ENCODE peak calls at places on chromosome 5, in seven cellular contexts. T is neural crest cell, E is PC-3, Y is GM23338, G is prostate gland, C is astrocyte of the cerebellum, L is cardiac muscle cell. Z is an unnamed sample.

GRCh38 chr5:68330564-68330963 is 115.0 kb downstream of the PIK3R1 start:
- DNase-seq in T (no peak), E (no peak), Y (no peak), G (no peak), C (no peak), L (peak), Z (no peak)

GRCh38 chr5:62791059-62791458 is 212.4 kb downstream of the LRRC70 start:
- DNase-seq in T (no peak), E (no peak), Y (peak), G (no peak), C (no peak), L (peak), Z (no peak)

GRCh38 chr5:41418220-41419031 is 92.0 kb downstream of the PLCXD3 start:
- DNase-seq in T (no peak), E (peak), Y (peak), G (no peak), C (peak), L (peak), Z (no peak)

GRCh38 chr5:56278267-56278826 is 45.2 kb upstream of the ANKRD55 start:
- DNase-seq in T (no peak), E (no peak), Y (peak), G (peak), C (peak), L (peak), Z (no peak)

GRCh38 chr5:172129174-172129764 is 58.8 kb downstream of the STK10 start:
- DNase-seq in T (no peak), E (no peak), Y (no peak), G (no peak), C (no peak), L (no peak), Z (no peak)

GRCh38 chr5:112419050-112419595 is at the start of gene EPB41L4A:
- DNase-seq in T (peak), E (no peak), Y (peak), G (peak), C (no peak), L (peak), Z (no peak)

GRCh38 chr5:151480859-151481258 is 33.5 kb downstream of the SLC36A1 start:
- DNase-seq in T (no peak), E (peak), Y (peak), G (no peak), C (no peak), L (peak), Z (no peak)

GRCh38 chr5:36150676-36151433 is 832 bp downstream of the LMBRD2 start:
- DNase-seq in T (peak), E (peak), Y (peak), G (no peak), C (no peak), L (peak), Z (no peak)

GRCh38 chr5:110441035-110441434 is 285.4 kb downstream of the TMEM232 start:
- DNase-seq in T (no peak), E (peak), Y (peak), G (no peak), C (peak), L (peak), Z (no peak)

GRCh38 chr5:98474802-98475201 is 298.7 kb upstream of the RGMB start:
- DNase-seq in T (no peak), E (no peak), Y (no peak), G (no peak), C (no peak), L (peak), Z (no peak)

GRCh38 chr5:137248476-137248970 is 250.6 kb downstream of the SPOCK1 start:
- DNase-seq in T (no peak), E (no peak), Y (no peak), G (no peak), C (no peak), L (no peak), Z (no peak)

GRCh38 chr5:174371600-174372094 is 326.1 kb downstream of the NSG2 start:
- DNase-seq in T (no peak), E (peak), Y (no peak), G (no peak), C (no peak), L (no peak), Z (no peak)

GRCh38 chr5:137751869-137752491 is 2.2 kb downstream of the HNRNPA0 start:
- DNase-seq in T (no peak), E (peak), Y (peak), G (peak), C (peak), L (peak), Z (no peak)

GRCh38 chr5:2741946-2742345 is 9.5 kb downstream of the IRX2 start:
- DNase-seq in T (no peak), E (no peak), Y (no peak), G (no peak), C (no peak), L (no peak), Z (peak)

GRCh38 chr5:54251981-54252380 is 58.4 kb downstream of the ARL15 start:
- DNase-seq in T (no peak), E (no peak), Y (peak), G (no peak), C (no peak), L (no peak), Z (no peak)

GRCh38 chr5:41878598-41879305 is 8.5 kb upstream of the OXCT1 start:
- DNase-seq in T (no peak), E (no peak), Y (no peak), G (no peak), C (no peak), L (no peak), Z (no peak)

GRCh38 chr5:139820130-139820529 is 24.5 kb downstream of the PSD2 start:
- DNase-seq in T (no peak), E (no peak), Y (peak), G (no peak), C (no peak), L (no peak), Z (no peak)

GRCh38 chr5:179553875-179554274 is 3.5 kb downstream of the RUFY1 start:
- DNase-seq in T (no peak), E (peak), Y (no peak), G (no peak), C (no peak), L (peak), Z (no peak)

GRCh38 chr5:129382921-129383672 is 77.0 kb upstream of the ADAMTS19 start:
- DNase-seq in T (no peak), E (no peak), Y (no peak), G (no peak), C (no peak), L (peak), Z (no peak)

GRCh38 chr5:169097374-169097831 is 203.5 kb downstream of the SLIT3 start:
- DNase-seq in T (no peak), E (no peak), Y (no peak), G (no peak), C (no peak), L (no peak), Z (no peak)

GRCh38 chr5:157312492-157312891 is 46.6 kb downstream of the CYFIP2 start:
- DNase-seq in T (peak), E (peak), Y (peak), G (peak), C (peak), L (peak), Z (no peak)

GRCh38 chr5:79076819-79077218 is 7.3 kb downstream of the BHMT2 start:
- DNase-seq in T (no peak), E (no peak), Y (no peak), G (no peak), C (no peak), L (no peak), Z (no peak)

GRCh38 chr5:172379481-172379880 is 74.8 kb downstream of the SH3PXD2B start:
- DNase-seq in T (no peak), E (peak), Y (no peak), G (no peak), C (no peak), L (no peak), Z (no peak)

GRCh38 chr5:136192526-136193395 is at the start of gene SMIM32:
- DNase-seq in T (peak), E (no peak), Y (peak), G (peak), C (no peak), L (peak), Z (no peak)

GRCh38 chr5:97192580-97193421 is 9.8 kb upstream of the RIOK2 start:
- DNase-seq in T (no peak), E (peak), Y (peak), G (no peak), C (peak), L (no peak), Z (no peak)

GRCh38 chr5:120463991-120464626 is at the start of gene PRR16:
- DNase-seq in T (peak), E (peak), Y (peak), G (peak), C (no peak), L (peak), Z (peak)

GRCh38 chr5:7015586-7016256 is 302.5 kb downstream of the TENT4A start:
- DNase-seq in T (no peak), E (peak), Y (peak), G (no peak), C (no peak), L (no peak), Z (no peak)

GRCh38 chr5:178129296-178129695 is 1.5 kb upstream of the RMND5B start:
- DNase-seq in T (no peak), E (no peak), Y (no peak), G (no peak), C (no peak), L (no peak), Z (no peak)

GRCh38 chr5:66888613-66889012 is 292.4 kb downstream of the MAST4 start:
- DNase-seq in T (no peak), E (no peak), Y (no peak), G (no peak), C (no peak), L (no peak), Z (no peak)

GRCh38 chr5:32843532-32843895 is 132.4 kb downstream of the NPR3 start:
- DNase-seq in T (no peak), E (no peak), Y (no peak), G (peak), C (no peak), L (no peak), Z (no peak)

GRCh38 chr5:5475967-5476366 is 53.5 kb downstream of the ICE1 start:
- DNase-seq in T (no peak), E (no peak), Y (no peak), G (no peak), C (no peak), L (no peak), Z (no peak)

GRCh38 chr5:139394123-139394653 is 716 bp downstream of the PROB1 start:
- DNase-seq in T (peak), E (no peak), Y (peak), G (no peak), C (no peak), L (peak), Z (peak)

GRCh38 chr5:55926476-55926875 is 68.3 kb downstream of the IL6ST start:
- DNase-seq in T (no peak), E (no peak), Y (no peak), G (no peak), C (no peak), L (no peak), Z (no peak)

GRCh38 chr5:80308526-80308925 is 11.3 kb upstream of the SPZ1 start:
- DNase-seq in T (no peak), E (no peak), Y (peak), G (no peak), C (no peak), L (no peak), Z (no peak)

GRCh38 chr5:78912085-78912771 is 72.9 kb downstream of the ARSB start:
- DNase-seq in T (no peak), E (no peak), Y (no peak), G (no peak), C (no peak), L (no peak), Z (no peak)

GRCh38 chr5:136141561-136141960 is 8.9 kb downstream of the SMAD5 start:
- DNase-seq in T (no peak), E (peak), Y (no peak), G (no peak), C (no peak), L (no peak), Z (no peak)

GRCh38 chr5:180138214-180138975 is 66.8 kb upstream of the RNF130 start:
- DNase-seq in T (no peak), E (no peak), Y (no peak), G (no peak), C (no peak), L (no peak), Z (peak)

GRCh38 chr5:170055606-170056005 is 50.1 kb upstream of the FOXI1 start:
- DNase-seq in T (no peak), E (no peak), Y (no peak), G (no peak), C (no peak), L (no peak), Z (no peak)

GRCh38 chr5:179793470-179794139 is at the start of gene LTC4S:
- DNase-seq in T (no peak), E (no peak), Y (no peak), G (peak), C (peak), L (peak), Z (no peak)

GRCh38 chr5:122421379-122422081 is 109.5 kb downstream of the SNCAIP start:
- DNase-seq in T (no peak), E (no peak), Y (no peak), G (no peak), C (no peak), L (no peak), Z (no peak)

DNA sequence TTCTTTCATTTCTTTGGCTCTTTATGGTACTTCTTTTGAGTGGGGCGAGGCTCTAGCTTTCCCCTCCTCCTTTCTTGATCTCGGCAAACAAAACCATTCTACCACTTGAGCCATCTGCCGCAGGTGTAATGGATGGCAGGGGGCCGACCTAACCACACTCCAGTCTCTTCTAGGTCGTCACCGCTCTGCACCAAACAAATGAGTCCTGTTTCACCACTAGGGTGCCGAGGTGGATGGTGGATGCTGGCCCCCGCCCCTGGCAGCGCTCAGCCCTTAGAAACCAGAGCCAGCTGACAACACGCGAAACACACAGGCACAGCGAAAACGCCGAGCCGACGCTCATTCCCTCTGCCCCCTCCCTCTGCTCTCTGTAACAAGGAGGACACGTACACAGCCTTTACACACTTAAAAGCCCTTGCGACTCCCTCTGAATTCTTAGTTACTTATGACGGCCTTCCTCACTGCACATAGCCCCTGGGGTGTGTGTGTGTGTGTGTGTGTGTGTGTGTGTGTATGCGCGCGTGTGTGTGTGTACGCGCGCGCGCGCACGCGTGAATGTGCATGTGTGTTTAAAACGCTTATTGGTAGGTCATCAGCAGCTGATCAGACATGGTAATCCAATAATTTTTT is 199.4 kb downstream of the MEF2C start:
- DNase-seq in T (no peak), E (peak), Y (peak), G (no peak), C (no peak), L (no peak), Z (no peak)
- TF ChIP-seq CTCF in T (peak), E (peak), Y (peak), G (no peak), C (peak), L (no peak), Z (no peak)

GRCh38 chr5:133773247-133774202 is 161.2 kb upstream of the FSTL4 start:
- DNase-seq in T (no peak), E (no peak), Y (peak), G (no peak), C (no peak), L (no peak), Z (no peak)
- TF ChIP-seq CTCF in T (no peak), E (no peak), Y (peak), G (no peak), C (no peak), L (no peak), Z (no peak)

DNA sequence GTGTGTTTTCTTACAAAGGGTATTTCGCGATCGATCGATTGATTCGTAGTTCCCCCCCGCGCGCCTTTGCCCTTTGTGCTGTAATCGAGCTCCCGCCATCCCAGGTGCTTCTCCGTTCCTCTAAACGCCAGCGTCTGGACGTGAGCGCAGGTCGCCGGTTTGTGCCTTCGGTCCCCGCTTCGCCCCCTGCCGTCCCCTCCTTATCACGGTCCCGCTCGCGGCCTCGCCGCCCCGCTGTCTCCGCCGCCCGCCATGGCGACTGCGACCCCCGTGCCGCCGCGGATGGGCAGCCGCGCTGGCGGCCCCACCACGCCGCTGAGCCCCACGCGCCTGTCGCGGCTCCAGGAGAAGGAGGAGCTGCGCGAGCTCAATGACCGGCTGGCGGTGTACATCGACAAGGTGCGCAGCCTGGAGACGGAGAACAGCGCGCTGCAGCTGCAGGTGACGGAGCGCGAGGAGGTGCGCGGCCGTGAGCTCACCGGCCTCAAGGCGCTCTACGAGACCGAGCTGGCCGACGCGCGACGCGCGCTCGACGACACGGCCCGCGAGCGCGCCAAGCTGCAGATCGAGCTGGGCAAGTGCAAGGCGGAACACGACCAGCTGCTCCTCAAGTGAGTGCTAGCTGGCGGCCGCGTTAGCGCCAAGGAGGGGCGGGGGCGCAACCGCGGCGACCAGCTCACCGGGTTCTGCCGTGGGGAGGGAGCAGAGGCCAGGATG is 479 bp downstream of the LMNB1 start:
- DNase-seq in T (no peak), E (peak), Y (peak), G (peak), C (no peak), L (peak), Z (peak)
- TF ChIP-seq CTCF in T (peak), E (peak), Y (no peak), G (peak), C (no peak), L (peak), Z (no peak)

GRCh38 chr5:31329722-31330121 is 136.2 kb downstream of the CDH6 start:
- DNase-seq in T (no peak), E (no peak), Y (no peak), G (no peak), C (no peak), L (no peak), Z (no peak)
- TF ChIP-seq CTCF in T (no peak), E (no peak), Y (no peak), G (no peak), C (no peak), L (no peak), Z (no peak)

DNA sequence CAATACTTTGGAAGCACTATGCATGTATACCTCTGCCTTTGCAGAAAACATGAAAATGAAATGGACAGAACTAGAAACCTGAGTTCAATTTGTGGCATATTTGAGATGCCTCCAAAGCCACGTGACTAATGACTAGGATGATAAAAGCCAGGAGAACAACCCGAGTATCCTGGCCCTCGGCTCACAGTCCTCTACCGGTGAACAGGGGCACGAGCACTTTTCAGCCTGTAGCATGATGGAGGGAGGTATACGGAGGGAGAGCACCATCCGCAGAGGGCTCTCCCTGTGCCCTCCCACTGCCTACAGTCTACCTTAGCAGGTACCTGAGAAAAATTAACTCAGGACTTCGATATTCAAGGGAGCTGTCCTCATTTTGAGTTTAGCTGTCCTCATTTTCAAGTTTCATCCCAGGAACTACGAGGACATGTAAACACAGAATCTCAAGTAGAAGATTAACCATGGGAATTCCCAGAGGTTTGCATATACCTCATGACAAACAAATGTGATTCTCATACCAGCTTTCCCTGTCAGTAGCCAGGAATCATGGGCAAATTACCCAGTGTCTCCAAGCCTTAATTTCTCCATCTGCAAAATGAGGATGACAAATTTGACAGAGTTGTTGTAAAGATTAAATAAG is 249.3 kb downstream of the DNAH5 start:
- DNase-seq in T (no peak), E (no peak), Y (no peak), G (no peak), C (no peak), L (no peak), Z (no peak)
- TF ChIP-seq CTCF in T (no peak), E (no peak), Y (no peak), G (no peak), C (no peak), L (no peak), Z (no peak)

GRCh38 chr5:150148408-150148927 is 7.2 kb downstream of the PDGFRB start:
- DNase-seq in T (no peak), E (peak), Y (no peak), G (no peak), C (no peak), L (peak), Z (no peak)

GRCh38 chr5:150146862-150147579 is 8.6 kb downstream of the PDGFRB start:
- DNase-seq in T (no peak), E (no peak), Y (no peak), G (no peak), C (no peak), L (no peak), Z (no peak)

GRCh38 chr5:150152636-150153462 is 2.8 kb downstream of the PDGFRB start:
- DNase-seq in T (no peak), E (no peak), Y (no peak), G (no peak), C (no peak), L (peak), Z (no peak)

GRCh38 chr5:150147580-150148407 is 7.9 kb downstream of the PDGFRB start:
- DNase-seq in T (no peak), E (no peak), Y (no peak), G (no peak), C (no peak), L (no peak), Z (no peak)

GRCh38 chr5:150149618-150150017 is 6.0 kb downstream of the PDGFRB start:
- DNase-seq in T (no peak), E (no peak), Y (no peak), G (no peak), C (no peak), L (no peak), Z (no peak)
- TF ChIP-seq CTCF in T (no peak), E (no peak), Y (no peak), G (no peak), C (no peak), L (no peak), Z (no peak)

GRCh38 chr5:11890777-11891176 is 13.5 kb downstream of the CTNND2 start:
- DNase-seq in T (no peak), E (no peak), Y (peak), G (no peak), C (no peak), L (no peak), Z (no peak)
- TF ChIP-seq CTCF in T (no peak), E (peak), Y (peak), G (no peak), C (no peak), L (no peak), Z (no peak)

DNA sequence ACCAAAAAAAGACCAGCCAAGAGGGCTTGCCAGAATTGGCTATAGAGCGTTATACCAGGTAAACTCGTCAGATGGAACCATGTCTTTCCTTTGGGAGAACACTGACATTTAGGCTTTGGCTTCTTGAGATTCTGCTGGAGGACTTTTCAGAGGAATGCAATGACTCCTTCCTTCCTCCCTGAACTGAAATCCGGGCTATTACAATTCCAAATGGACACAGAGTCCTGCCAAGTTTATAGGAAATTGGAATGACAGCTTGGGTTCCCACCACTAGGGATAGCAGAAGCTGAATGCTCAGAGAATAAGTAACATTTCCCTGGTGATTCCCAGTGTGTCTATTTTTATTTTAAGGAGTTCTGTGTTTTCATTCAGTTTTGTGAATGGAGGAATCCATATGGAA is 143.0 kb downstream of the FGF1 start:
- DNase-seq in T (no peak), E (no peak), Y (no peak), G (no peak), C (no peak), L (peak), Z (no peak)
- TF ChIP-seq CTCF in T (no peak), E (no peak), Y (no peak), G (no peak), C (no peak), L (peak), Z (no peak)

GRCh38 chr5:1134478-1134877 is 22.6 kb upstream of the SLC12A7 start:
- DNase-seq in T (no peak), E (peak), Y (no peak), G (no peak), C (no peak), L (no peak), Z (no peak)
- TF ChIP-seq CTCF in T (no peak), E (peak), Y (peak), G (no peak), C (no peak), L (no peak), Z (peak)

Z was measured in mesothelial cell of epicardium.